ENCODE peak calls at places on chromosomes 2 and 18, in seven cellular contexts. One of them, this sample, is unnamed.

GRCh38 chr2:73091164-73091563 is 19.7 kb upstream of the SFXN5 start:
- DNase-seq in sciatic nerve: no peak
- DNase-seq in lower leg skin: no peak
- DNase-seq in lung: no peak
- DNase-seq in thoracic aorta: no peak
- DNase-seq in IMR-90: peak
- DNase-seq in stromal cell of bone marrow: no peak
- DNase-seq in this sample: no peak

GRCh38 chr2:231765496-231765929 is 15.6 kb downstream of the PDE6D start:
- DNase-seq in sciatic nerve: no peak
- DNase-seq in lower leg skin: no peak
- DNase-seq in lung: no peak
- DNase-seq in thoracic aorta: no peak
- DNase-seq in IMR-90: no peak
- DNase-seq in stromal cell of bone marrow: no peak
- DNase-seq in this sample: no peak

GRCh38 chr2:123993728-123994323 is 31.3 kb upstream of the CNTNAP5 start:
- DNase-seq in sciatic nerve: no peak
- DNase-seq in lower leg skin: peak
- DNase-seq in lung: peak
- DNase-seq in thoracic aorta: no peak
- DNase-seq in IMR-90: no peak
- DNase-seq in stromal cell of bone marrow: peak
- DNase-seq in this sample: no peak

GRCh38 chr2:65395621-65396347 is 36.6 kb downstream of the SPRED2 start:
- DNase-seq in sciatic nerve: no peak
- DNase-seq in lower leg skin: no peak
- DNase-seq in lung: no peak
- DNase-seq in thoracic aorta: no peak
- DNase-seq in IMR-90: no peak
- DNase-seq in stromal cell of bone marrow: no peak
- DNase-seq in this sample: no peak

GRCh38 chr2:10132043-10132575 is 9.6 kb downstream of the RRM2 start:
- DNase-seq in sciatic nerve: no peak
- DNase-seq in lower leg skin: no peak
- DNase-seq in lung: no peak
- DNase-seq in thoracic aorta: no peak
- DNase-seq in IMR-90: no peak
- DNase-seq in stromal cell of bone marrow: no peak
- DNase-seq in this sample: peak

GRCh38 chr2:195580156-195580555 is 76.9 kb upstream of the SLC39A10 start:
- DNase-seq in sciatic nerve: no peak
- DNase-seq in lower leg skin: no peak
- DNase-seq in lung: no peak
- DNase-seq in thoracic aorta: no peak
- DNase-seq in IMR-90: no peak
- DNase-seq in stromal cell of bone marrow: no peak
- DNase-seq in this sample: no peak

GRCh38 chr2:30180230-30180629 is 33.4 kb downstream of the YPEL5 start:
- DNase-seq in sciatic nerve: no peak
- DNase-seq in lower leg skin: no peak
- DNase-seq in lung: no peak
- DNase-seq in thoracic aorta: no peak
- DNase-seq in IMR-90: no peak
- DNase-seq in stromal cell of bone marrow: no peak
- DNase-seq in this sample: no peak

GRCh38 chr2:218859994-218860831 is 608 bp downstream of the WNT6 start:
- DNase-seq in sciatic nerve: peak
- DNase-seq in lower leg skin: no peak
- DNase-seq in lung: no peak
- DNase-seq in thoracic aorta: no peak
- DNase-seq in IMR-90: no peak
- DNase-seq in stromal cell of bone marrow: no peak
- DNase-seq in this sample: peak

GRCh38 chr2:62717503-62718081 is 12.1 kb downstream of the EHBP1 start:
- DNase-seq in sciatic nerve: no peak
- DNase-seq in lower leg skin: no peak
- DNase-seq in lung: no peak
- DNase-seq in thoracic aorta: no peak
- DNase-seq in IMR-90: no peak
- DNase-seq in stromal cell of bone marrow: no peak
- DNase-seq in this sample: no peak

GRCh38 chr18:616380-616995 is 19.7 kb downstream of the CLUL1 start:
- DNase-seq in sciatic nerve: no peak
- DNase-seq in lower leg skin: no peak
- DNase-seq in lung: no peak
- DNase-seq in thoracic aorta: no peak
- DNase-seq in IMR-90: peak
- DNase-seq in stromal cell of bone marrow: peak
- DNase-seq in this sample: no peak

GRCh38 chr2:24082787-24083566 is 1.7 kb downstream of the TP53I3 start:
- DNase-seq in sciatic nerve: no peak
- DNase-seq in lower leg skin: no peak
- DNase-seq in lung: no peak
- DNase-seq in thoracic aorta: no peak
- DNase-seq in IMR-90: no peak
- DNase-seq in stromal cell of bone marrow: no peak
- DNase-seq in this sample: peak

GRCh38 chr2:133503927-133504326 is 64.3 kb downstream of the NCKAP5 start:
- DNase-seq in sciatic nerve: no peak
- DNase-seq in lower leg skin: no peak
- DNase-seq in lung: no peak
- DNase-seq in thoracic aorta: no peak
- DNase-seq in IMR-90: no peak
- DNase-seq in stromal cell of bone marrow: no peak
- DNase-seq in this sample: no peak

GRCh38 chr18:43420950-43421349 is 143.7 kb upstream of the SYT4 start:
- DNase-seq in sciatic nerve: no peak
- DNase-seq in lower leg skin: no peak
- DNase-seq in lung: no peak
- DNase-seq in thoracic aorta: no peak
- DNase-seq in IMR-90: no peak
- DNase-seq in stromal cell of bone marrow: no peak
- DNase-seq in this sample: no peak

GRCh38 chr2:25341031-25341727 is 546 bp downstream of the DNMT3A start:
- DNase-seq in sciatic nerve: no peak
- DNase-seq in lower leg skin: no peak
- DNase-seq in lung: no peak
- DNase-seq in thoracic aorta: no peak
- DNase-seq in IMR-90: no peak
- DNase-seq in stromal cell of bone marrow: no peak
- DNase-seq in this sample: no peak